ENCODE peak calls at places on chromosomes 12 and 14, in seven cellular contexts. Y, Q, A, S, F, B and D are unnamed samples.

GRCh38 chr14:57293851-57294837 is 25.4 kb downstream of the AP5M1 start:
- DNase-seq in Y (no peak), Q (no peak), A (no peak), S (no peak), F (no peak), B (no peak), D (no peak)

GRCh38 chr12:69948874-69949273 is 123.8 kb downstream of the MYRFL start:
- DNase-seq in Y (no peak), Q (no peak), A (no peak), S (no peak), F (no peak), B (no peak), D (no peak)

GRCh38 chr12:52871291-52871961 is 22.6 kb upstream of the KRT78 start:
- DNase-seq in Y (no peak), Q (peak), A (no peak), S (peak), F (peak), B (no peak), D (no peak)

GRCh38 chr14:92460916-92461579 is 52.5 kb upstream of the RIN3 start:
- DNase-seq in Y (peak), Q (peak), A (no peak), S (peak), F (no peak), B (peak), D (peak)

GRCh38 chr14:42057176-42057575 is 450.5 kb downstream of the LRFN5 start:
- DNase-seq in Y (no peak), Q (no peak), A (no peak), S (no peak), F (no peak), B (no peak), D (no peak)

GRCh38 chr14:43877351-43877900 is 629.7 kb downstream of the FSCB start:
- DNase-seq in Y (no peak), Q (no peak), A (peak), S (no peak), F (no peak), B (no peak), D (no peak)

GRCh38 chr12:117854339-117855012 is 114.3 kb downstream of the KSR2 start:
- DNase-seq in Y (no peak), Q (no peak), A (peak), S (no peak), F (peak), B (peak), D (peak)

GRCh38 chr12:111749391-111749790 is 17.3 kb upstream of the ALDH2 start:
- DNase-seq in Y (no peak), Q (no peak), A (no peak), S (no peak), F (no peak), B (no peak), D (no peak)

GRCh38 chr12:119659289-119659897 is 8.5 kb upstream of the PRKAB1 start:
- DNase-seq in Y (no peak), Q (no peak), A (peak), S (no peak), F (peak), B (peak), D (peak)

GRCh38 chr12:386651-387050 is 2.5 kb downstream of the KDM5A start:
- DNase-seq in Y (no peak), Q (no peak), A (no peak), S (no peak), F (peak), B (no peak), D (no peak)
- H3K4me3 ChIP-seq in Y (no peak), Q (peak), A (peak), S (peak), F (peak), B (no peak), D (peak)

DNA sequence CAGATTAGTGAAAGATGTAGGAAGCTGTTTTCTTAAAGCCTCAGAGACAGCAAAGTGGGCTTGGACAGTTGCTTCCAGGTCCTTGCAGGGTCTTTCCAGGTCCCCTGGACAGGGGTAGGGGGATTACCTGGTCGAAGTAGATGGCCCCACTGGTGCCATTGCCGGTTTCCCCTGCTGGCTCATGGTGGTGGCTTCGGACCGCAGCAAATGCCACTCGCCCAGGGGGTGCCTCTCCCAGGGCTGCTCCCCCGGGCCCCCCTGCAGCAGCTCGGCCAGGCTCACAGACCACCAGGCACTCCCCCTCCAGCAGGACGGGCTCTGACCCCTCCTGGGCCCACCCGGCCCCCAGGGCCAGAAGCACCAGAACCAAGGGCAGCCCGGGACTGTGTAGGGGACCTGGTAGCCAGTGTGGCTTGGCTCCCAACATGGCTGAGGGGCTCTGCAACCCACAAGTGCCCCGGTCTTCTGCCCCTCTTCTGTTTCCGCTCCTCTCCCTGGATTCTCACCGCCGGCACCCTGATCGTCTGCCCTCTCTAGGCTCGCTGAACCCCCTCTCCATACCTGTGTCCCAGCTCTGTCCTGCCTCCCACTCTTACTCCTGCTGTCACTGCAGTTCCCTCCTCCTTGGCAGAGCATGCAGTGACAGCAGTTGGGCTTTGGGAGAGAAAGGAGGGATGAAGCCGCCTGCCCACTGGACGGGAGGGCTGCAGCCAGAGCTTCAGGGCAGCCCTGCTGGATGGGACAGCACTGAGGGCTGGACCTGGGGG is 657 bp downstream of the CBLN3 start:
- DNase-seq in Y (no peak), Q (no peak), A (no peak), S (peak), F (no peak), B (peak), D (no peak)
- H3K4me3 ChIP-seq in Y (no peak), Q (peak), A (peak), S (no peak), F (peak), B (no peak), D (peak)

GRCh38 chr12:122244565-122245371 is 18.9 kb upstream of the DIABLO start:
- DNase-seq in Y (no peak), Q (no peak), A (no peak), S (no peak), F (no peak), B (peak), D (peak)
- H3K4me3 ChIP-seq in Y (no peak), Q (no peak), A (no peak), S (no peak), F (no peak), B (no peak), D (peak)

GRCh38 chr14:90447720-90448497 is 51.1 kb downstream of the CALM1 start:
- DNase-seq in Y (no peak), Q (no peak), A (no peak), S (no peak), F (no peak), B (peak), D (peak)
- H3K4me3 ChIP-seq in Y (no peak), Q (no peak), A (no peak), S (no peak), F (no peak), B (no peak), D (no peak)

DNA sequence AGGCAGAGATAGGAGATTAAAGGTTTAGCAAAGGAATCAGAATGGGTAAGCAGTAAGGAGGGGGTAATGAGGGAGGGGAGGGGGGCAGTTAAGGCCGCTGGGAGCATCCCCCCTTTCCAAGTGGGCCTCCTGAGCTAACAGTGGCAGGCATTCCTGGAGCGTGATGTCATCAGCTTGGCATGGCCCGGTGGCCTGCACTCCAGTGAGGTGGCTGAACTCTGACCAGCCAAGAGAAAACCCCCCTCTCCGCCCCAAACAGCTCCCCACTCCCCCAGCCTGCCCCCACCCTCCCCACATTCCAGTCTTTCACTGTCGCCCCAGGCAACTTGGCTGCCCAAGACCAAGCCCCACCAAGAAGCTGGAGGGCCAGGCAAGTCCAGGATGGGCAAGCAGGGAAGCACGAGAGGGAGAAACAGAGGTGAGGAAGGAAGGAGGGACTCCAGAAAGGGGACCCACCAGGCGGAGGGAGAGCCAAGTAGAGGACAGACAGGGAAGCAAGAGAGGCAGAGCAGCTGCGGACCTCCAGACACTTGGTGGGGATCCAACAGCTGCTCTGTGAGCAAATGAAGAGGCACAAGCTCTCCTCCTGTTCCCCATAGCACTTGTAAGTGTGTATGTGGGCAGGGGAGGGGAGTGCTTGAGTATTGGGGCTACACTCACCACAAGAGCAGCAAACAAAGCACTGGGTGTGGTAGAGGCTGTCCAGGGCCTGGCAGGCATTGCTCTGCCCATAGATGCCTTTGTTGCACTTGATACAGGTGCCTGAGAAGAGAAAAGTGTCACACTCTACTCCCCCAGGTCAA is 4.5 kb downstream of the AJUBA start:
- DNase-seq in Y (peak), Q (no peak), A (no peak), S (peak), F (peak), B (peak), D (no peak)
- H3K4me3 ChIP-seq in Y (no peak), Q (peak), A (no peak), S (no peak), F (peak), B (no peak), D (no peak)